ENCODE peak calls at places on chromosomes 2 and 18, in ten cellular contexts. C is A549, G is K562, H is HCT116, B is prostate gland, T is body of pancreas, P is heart left ventricle, M is stomach, A is endothelial cell of umbilical vein, Q is adrenal gland. Z is an unnamed sample. For H3K4me1, the result is how much of the 10 kb centered on the place peaks cover.

GRCh38 chr18:51503351-51503750 is 305.9 kb upstream of the MEX3C start:
- DNase-seq in B (no peak), A (no peak), Q (no peak), T (no peak), C (no peak), G (no peak), P (no peak), M (no peak), H (no peak), Z (no peak)

GRCh38 chr2:60068755-60069154 is 484.7 kb downstream of the BCL11A start:
- DNase-seq in Q (no peak), T (no peak), H (no peak), M (no peak), G (no peak), B (no peak), C (no peak), P (no peak), A (no peak), Z (no peak)

GRCh38 chr2:39542523-39542922 is 105.4 kb upstream of the MAP4K3 start:
- DNase-seq in T (no peak), Q (no peak), G (no peak), M (no peak), B (no peak), A (no peak), P (no peak), H (no peak), C (no peak), Z (no peak)

GRCh38 chr18:79404567-79404910 is 8.8 kb downstream of the NFATC1 start:
- DNase-seq in B (no peak), T (no peak), C (no peak), Q (no peak), A (no peak), M (no peak), P (no peak), G (no peak), H (no peak), Z (no peak)

GRCh38 chr2:20648831-20649230 is 2.1 kb downstream of the HS1BP3 start:
- DNase-seq in B (no peak), M (no peak), T (no peak), Q (no peak), C (no peak), H (no peak), A (no peak), P (no peak), G (no peak), Z (no peak)

GRCh38 chr2:26696352-26696816 is 3.9 kb downstream of the KCNK3 start:
- DNase-seq in H (peak), A (peak), C (peak), Q (peak), P (no peak), M (peak), G (no peak), T (peak), B (no peak), Z (no peak)

GRCh38 chr18:22935431-22935830 is 2.3 kb downstream of the RBBP8 start:
- DNase-seq in H (no peak), A (peak), B (no peak), M (no peak), P (no peak), C (no peak), T (no peak), G (no peak), Q (no peak), Z (no peak)

GRCh38 chr18:44791520-44791919 is 110.8 kb downstream of the SETBP1 start:
- DNase-seq in G (no peak), A (no peak), C (no peak), M (no peak), Q (no peak), P (peak), T (no peak), H (no peak), B (no peak), Z (no peak)

GRCh38 chr2:221753401-221753800 is 181.3 kb upstream of the EPHA4 start:
- DNase-seq in G (no peak), P (no peak), A (no peak), C (no peak), T (no peak), Q (no peak), M (no peak), B (no peak), H (no peak), Z (no peak)

GRCh38 chr2:135563793-135564192 is 32.5 kb downstream of the R3HDM1 start:
- DNase-seq in G (no peak), Q (no peak), T (no peak), B (no peak), P (no peak), A (peak), C (no peak), H (no peak), M (no peak), Z (no peak)

GRCh38 chr18:35071819-35072247 is 30.6 kb downstream of the MAPRE2 start:
- DNase-seq in A (peak), P (no peak), B (no peak), G (no peak), C (no peak), T (no peak), Q (no peak), M (no peak), H (no peak), Z (no peak)

GRCh38 chr2:109712746-109713145 is 81.4 kb upstream of the RGPD5 start:
- DNase-seq in H (no peak), A (no peak), P (no peak), M (peak), C (no peak), B (no peak), T (no peak), G (no peak), Q (no peak), Z (no peak)

GRCh38 chr2:177264539-177265385 is at the start of gene NFE2L2:
- DNase-seq in H (peak), C (peak), T (peak), M (peak), Q (peak), A (peak), P (peak), B (peak), G (peak), Z (peak)

GRCh38 chr2:72254831-72255447 is 107.3 kb upstream of the CYP26B1 start:
- DNase-seq in P (no peak), A (no peak), B (no peak), Q (no peak), C (no peak), H (no peak), M (no peak), T (no peak), G (no peak), Z (no peak)

GRCh38 chr2:128637481-128638155 is 318.9 kb upstream of the HS6ST1 start:
- DNase-seq in P (no peak), G (no peak), Q (peak), A (no peak), C (no peak), B (no peak), T (no peak), H (no peak), M (no peak), Z (no peak)

GRCh38 chr2:85288244-85288725 is 39.5 kb downstream of the TGOLN2 start:
- DNase-seq in M (peak), T (no peak), H (peak), Q (no peak), P (no peak), G (no peak), A (no peak), B (no peak), C (peak), Z (no peak)

GRCh38 chr2:120509991-120510735 is 164.2 kb downstream of the INHBB start:
- DNase-seq in H (no peak), T (no peak), B (no peak), M (no peak), G (no peak), P (no peak), Q (no peak), C (no peak), A (peak), Z (no peak)

GRCh38 chr2:98391581-98392270 is 45.5 kb downstream of the CNGA3 start:
- DNase-seq in M (no peak), T (no peak), C (no peak), B (no peak), Q (no peak), H (no peak), A (no peak), G (no peak), P (no peak), Z (no peak)

GRCh38 chr2:151063271-151063670 is 198.4 kb downstream of the RBM43 start:
- DNase-seq in B (no peak), Q (no peak), C (no peak), T (no peak), P (no peak), M (no peak), A (peak), G (no peak), H (no peak), Z (no peak)

GRCh38 chr2:241797441-241798080 is 11.4 kb upstream of the NEU4 start:
- DNase-seq in H (no peak), T (no peak), A (no peak), Q (no peak), G (no peak), M (no peak), B (no peak), P (no peak), C (no peak), Z (no peak)

GRCh38 chr2:88656690-88657089 is 29.4 kb upstream of the EIF2AK3 start:
- DNase-seq in B (no peak), P (no peak), G (no peak), M (no peak), T (no peak), C (no peak), A (no peak), Q (no peak), H (no peak), Z (peak)

GRCh38 chr2:222797308-222797707 is 63.5 kb upstream of the ACSL3 start:
- DNase-seq in M (no peak), P (no peak), Q (no peak), A (peak), T (no peak), C (peak), G (no peak), H (no peak), B (no peak), Z (no peak)

GRCh38 chr18:61842146-61842545 is 50.7 kb downstream of the RNF152 start:
- DNase-seq in H (no peak), T (no peak), G (no peak), P (no peak), A (peak), B (no peak), C (no peak), Q (no peak), M (no peak), Z (no peak)

GRCh38 chr2:151906633-151906998 is 78.4 kb upstream of the ARL5A start:
- DNase-seq in Q (no peak), C (no peak), M (no peak), B (no peak), G (no peak), H (no peak), P (no peak), A (no peak), T (no peak), Z (no peak)

GRCh38 chr2:226772389-226773179 is 27.0 kb downstream of the IRS1 start:
- DNase-seq in G (no peak), Q (no peak), A (peak), C (no peak), H (no peak), T (no peak), M (no peak), P (no peak), B (no peak), Z (no peak)

GRCh38 chr2:79906149-79906548 is 393.3 kb downstream of the CTNNA2 start:
- DNase-seq in A (no peak), Q (peak), T (no peak), B (no peak), C (no peak), G (no peak), H (no peak), M (no peak), P (no peak), Z (no peak)

GRCh38 chr2:169395821-169396374 is 33.6 kb upstream of the LRP2 start:
- DNase-seq in P (no peak), B (no peak), H (no peak), Q (no peak), C (no peak), T (no peak), A (no peak), G (no peak), M (no peak), Z (no peak)

GRCh38 chr2:73089270-73090030 is 17.9 kb upstream of the SFXN5 start:
- DNase-seq in B (no peak), A (peak), C (peak), P (peak), H (peak), T (peak), M (peak), G (no peak), Q (no peak), Z (no peak)

GRCh38 chr2:86105969-86106945 is at the start of gene PTCD3:
- DNase-seq in C (peak), G (peak), T (peak), Q (peak), A (peak), P (peak), M (peak), B (peak), H (peak), Z (peak)

GRCh38 chr2:106816974-106817373 is 69.0 kb downstream of the ST6GAL2 start:
- DNase-seq in G (no peak), H (no peak), Q (no peak), P (peak), A (no peak), B (no peak), C (no peak), T (no peak), M (peak), Z (peak)

GRCh38 chr2:216549926-216550690 is 51.5 kb downstream of the RPL37A start:
- DNase-seq in M (no peak), H (no peak), T (peak), P (no peak), G (no peak), Q (no peak), C (no peak), B (no peak), A (no peak), Z (peak)

GRCh38 chr2:104448661-104449410 is 405.1 kb upstream of the POU3F3 start:
- DNase-seq in M (no peak), B (no peak), G (no peak), H (no peak), C (no peak), Q (no peak), A (no peak), T (no peak), P (no peak), Z (no peak)

GRCh38 chr2:104444392-104444791 is 409.5 kb upstream of the POU3F3 start:
- DNase-seq in C (no peak), P (no peak), T (no peak), H (no peak), Q (no peak), G (no peak), A (no peak), M (no peak), B (no peak), Z (no peak)

GRCh38 chr2:104452558-104452957 is 401.4 kb upstream of the POU3F3 start:
- DNase-seq in G (no peak), H (no peak), P (no peak), A (no peak), C (no peak), M (no peak), T (no peak), Q (no peak), B (no peak), Z (no peak)

GRCh38 chr2:104444840-104445239 is 409.1 kb upstream of the POU3F3 start:
- DNase-seq in M (no peak), A (no peak), G (no peak), B (no peak), H (no peak), P (no peak), C (no peak), Q (no peak), T (no peak), Z (no peak)

DNA sequence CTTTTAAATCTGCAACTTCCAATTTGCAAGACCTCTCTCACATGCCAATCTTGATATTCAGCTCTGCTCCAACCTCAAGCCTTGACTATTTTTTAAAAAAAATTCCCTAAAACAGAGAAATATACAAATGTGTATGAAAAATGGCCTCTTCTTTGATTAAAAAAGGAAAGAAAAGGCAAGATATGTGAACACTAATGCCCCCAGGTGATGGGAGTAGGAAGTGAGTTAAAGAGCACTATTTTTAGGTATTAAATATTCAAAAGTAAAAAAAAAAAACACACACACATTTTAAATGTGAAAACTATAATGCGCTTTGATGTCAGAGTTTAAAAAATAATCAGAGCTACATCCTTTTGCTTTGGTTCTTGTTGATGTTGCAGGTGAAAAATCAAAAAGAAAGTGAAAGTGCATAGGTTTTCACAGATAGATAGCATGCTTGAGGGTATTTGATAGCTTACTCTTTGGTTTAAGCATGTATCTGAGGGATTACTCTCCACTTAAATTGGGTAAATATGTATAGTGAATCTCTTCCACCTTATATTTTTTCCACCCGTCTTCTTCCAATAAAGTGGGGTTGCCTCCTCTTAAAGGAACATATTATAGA is 406.0 kb upstream of the POU3F3 start:
- DNase-seq in P (no peak), B (no peak), A (no peak), T (no peak), Q (no peak), M (no peak), G (no peak), H (no peak), C (no peak), Z (no peak)
- H3K4me3 ChIP-seq in P (peak), B (no peak), A (no peak), T (no peak), Q (no peak), M (no peak), G (no peak), H (no peak), C (no peak), Z (no peak)

GRCh38 chr18:63152791-63153190 is 166.8 kb downstream of the BCL2 start:
- DNase-seq in C (no peak), Q (no peak), A (no peak), P (no peak), G (no peak), H (no peak), T (no peak), B (no peak), M (no peak), Z (no peak)

GRCh38 chr18:63150326-63150725 is 169.2 kb downstream of the BCL2 start:
- DNase-seq in T (no peak), P (no peak), Q (no peak), C (no peak), G (no peak), M (no peak), H (no peak), B (no peak), A (no peak), Z (no peak)

GRCh38 chr18:63154350-63155152 is 165.0 kb downstream of the BCL2 start:
- DNase-seq in Q (no peak), A (no peak), M (no peak), P (no peak), H (no peak), G (no peak), C (no peak), B (no peak), T (no peak), Z (no peak)

GRCh38 chr18:63150942-63151421 is 168.6 kb downstream of the BCL2 start:
- DNase-seq in T (no peak), C (no peak), B (no peak), A (no peak), Q (no peak), G (no peak), H (no peak), M (no peak), P (no peak), Z (no peak)

DNA sequence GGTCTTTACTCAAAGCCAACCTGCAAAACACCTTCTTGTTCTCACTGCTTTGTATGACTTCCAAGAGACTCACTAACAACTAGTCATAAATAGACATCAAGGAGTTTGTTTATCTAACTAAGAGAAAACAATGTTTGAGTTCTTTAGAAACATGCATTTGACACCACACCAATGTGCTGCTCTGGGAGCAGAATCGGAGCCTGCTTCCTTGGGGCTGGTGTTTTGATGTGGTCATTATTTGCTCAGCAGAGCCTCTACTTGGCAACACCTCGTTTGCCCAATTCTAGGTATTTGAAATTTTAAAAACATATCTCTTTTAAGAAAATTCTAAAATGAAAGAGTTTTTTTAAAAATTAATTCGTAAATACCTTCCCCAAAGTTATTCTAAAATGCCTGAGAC is 167.5 kb downstream of the BCL2 start:
- DNase-seq in P (no peak), C (no peak), T (no peak), H (no peak), G (no peak), Q (no peak), B (no peak), A (no peak), M (no peak), Z (no peak)
- H3K4me1 ChIP-seq in P (under half), C (under half), T (under half), H (under half), G (under half), Q (under half), B (under half), A (under half), M (under half), Z (half or more)

GRCh38 chr2:37635359-37636208 is 35.9 kb downstream of the CDC42EP3 start:
- DNase-seq in T (no peak), P (no peak), C (no peak), Q (peak), G (no peak), M (no peak), A (peak), H (no peak), B (no peak), Z (no peak)
- TF ChIP-seq POLR2A in T (no peak), P (no peak), C (no peak), Q (no peak), G (no peak), M (no peak), A (no peak), H (no peak), B (no peak), Z (no peak)

DNA sequence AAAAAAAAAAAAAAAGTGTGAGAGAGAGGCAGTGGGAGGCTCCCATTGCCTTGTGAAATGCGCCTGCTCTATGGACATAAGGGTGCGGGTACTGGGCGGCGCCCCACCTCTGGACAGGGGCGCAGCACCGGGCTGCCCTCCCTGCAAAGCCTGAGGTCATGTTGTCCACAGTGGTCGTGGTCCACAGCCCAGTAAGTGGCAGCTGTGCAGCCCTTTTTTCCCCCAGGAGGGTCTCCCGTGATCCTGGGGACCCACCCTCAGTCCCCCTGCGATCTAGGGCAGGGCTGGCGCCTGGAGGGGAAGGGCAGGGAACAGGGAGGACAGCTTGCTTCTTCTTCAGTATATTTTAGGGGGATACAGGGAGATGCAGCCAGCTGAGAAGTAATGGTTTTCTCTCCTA is 37.9 kb downstream of the LPIN1 start:
- DNase-seq in Q (peak), C (no peak), G (no peak), T (no peak), M (no peak), B (no peak), H (no peak), A (no peak), P (no peak), Z (no peak)
- H3K4me3 ChIP-seq in Q (no peak), C (no peak), G (no peak), T (no peak), M (no peak), B (no peak), H (no peak), A (no peak), P (no peak), Z (no peak)

DNA sequence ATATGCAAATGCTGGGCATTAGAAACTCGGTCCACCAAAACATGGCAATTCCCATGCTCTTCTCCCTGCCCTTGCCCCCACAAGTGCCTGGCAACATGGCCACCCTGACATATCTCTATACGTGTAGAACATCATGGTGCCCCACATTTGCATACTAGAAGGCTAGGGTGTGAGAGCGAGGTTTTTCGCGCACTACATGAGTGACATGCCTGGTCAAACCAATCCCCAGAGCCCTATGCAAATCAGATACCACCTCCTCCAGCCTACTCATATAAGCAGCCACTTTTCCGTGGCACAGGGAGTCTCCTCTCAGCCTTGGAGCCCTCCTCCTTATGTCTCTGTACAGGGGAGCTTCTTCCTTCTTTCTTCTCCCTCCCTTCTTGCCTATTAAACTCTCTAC is 296.1 kb upstream of the GULP1 start:
- DNase-seq in A (no peak), B (no peak), H (no peak), C (no peak), G (no peak), M (no peak), T (no peak), P (no peak), Q (no peak), Z (no peak)
- H3K4me1 ChIP-seq in A (under half), B (under half), H (under half), C (under half), G (under half), M (under half), T (under half), P (under half), Q (under half), Z (under half)

GRCh38 chr18:74148543-74149070 is 284 bp downstream of the TIMM21 start:
- DNase-seq in P (no peak), T (no peak), G (peak), H (no peak), B (no peak), M (no peak), A (no peak), C (no peak), Q (no peak), Z (no peak)
- TF ChIP-seq POLR2A in P (no peak), T (no peak), G (no peak), H (no peak), B (no peak), M (no peak), A (no peak), C (no peak), Q (no peak), Z (no peak)